ENCODE peak calls at places on chromosomes 3 and 15, in nine cellular contexts. One of them, this sample, is unnamed.

GRCh38 chr15:82951472-82952155 is 906 bp downstream of the HOMER2 start:
- DNase-seq in ovary: no peak
- DNase-seq in upper lobe of right lung: no peak
- DNase-seq in tibial nerve: no peak
- DNase-seq in sigmoid colon: no peak
- DNase-seq in lower lobe of right lung: no peak
- DNase-seq in SJSA1: no peak
- DNase-seq in effector memory CD4-positive, alpha-beta T cell: no peak
- DNase-seq in mucosa of descending colon: no peak
- DNase-seq in this sample: no peak

GRCh38 chr15:33057845-33058244 is 136.7 kb downstream of the FMN1 start:
- DNase-seq in sigmoid colon: no peak
- DNase-seq in SJSA1: no peak
- DNase-seq in upper lobe of right lung: no peak
- DNase-seq in mucosa of descending colon: no peak
- DNase-seq in ovary: no peak
- DNase-seq in tibial nerve: no peak
- DNase-seq in lower lobe of right lung: no peak
- DNase-seq in effector memory CD4-positive, alpha-beta T cell: no peak
- DNase-seq in this sample: no peak

GRCh38 chr3:194259982-194260856 is 90.9 kb downstream of the CPN2 start:
- DNase-seq in effector memory CD4-positive, alpha-beta T cell: no peak
- DNase-seq in tibial nerve: no peak
- DNase-seq in SJSA1: no peak
- DNase-seq in sigmoid colon: no peak
- DNase-seq in mucosa of descending colon: no peak
- DNase-seq in lower lobe of right lung: no peak
- DNase-seq in ovary: peak; percentile 9
- DNase-seq in upper lobe of right lung: peak; percentile 20
- DNase-seq in this sample: no peak

GRCh38 chr3:152638707-152639450 is 196.1 kb upstream of the P2RY1 start:
- DNase-seq in upper lobe of right lung: no peak
- DNase-seq in tibial nerve: no peak
- DNase-seq in effector memory CD4-positive, alpha-beta T cell: no peak
- DNase-seq in mucosa of descending colon: no peak
- DNase-seq in ovary: peak; percentile 33
- DNase-seq in sigmoid colon: peak; percentile 81
- DNase-seq in SJSA1: no peak
- DNase-seq in lower lobe of right lung: no peak
- DNase-seq in this sample: no peak

GRCh38 chr3:50539356-50539838 is 28.1 kb downstream of the C3orf18 start:
- DNase-seq in mucosa of descending colon: no peak
- DNase-seq in lower lobe of right lung: no peak
- DNase-seq in ovary: no peak
- DNase-seq in upper lobe of right lung: no peak
- DNase-seq in sigmoid colon: no peak
- DNase-seq in tibial nerve: no peak
- DNase-seq in effector memory CD4-positive, alpha-beta T cell: no peak
- DNase-seq in SJSA1: no peak
- DNase-seq in this sample: no peak

GRCh38 chr15:95254263-95254662 is 1022.9 kb downstream of the MCTP2 start:
- DNase-seq in upper lobe of right lung: no peak
- DNase-seq in tibial nerve: no peak
- DNase-seq in effector memory CD4-positive, alpha-beta T cell: no peak
- DNase-seq in mucosa of descending colon: no peak
- DNase-seq in sigmoid colon: no peak
- DNase-seq in lower lobe of right lung: no peak
- DNase-seq in SJSA1: no peak
- DNase-seq in ovary: no peak
- DNase-seq in this sample: no peak

GRCh38 chr15:26443321-26443720 is 329.5 kb downstream of the GABRB3 start:
- DNase-seq in mucosa of descending colon: no peak
- DNase-seq in lower lobe of right lung: no peak
- DNase-seq in tibial nerve: no peak
- DNase-seq in sigmoid colon: no peak
- DNase-seq in ovary: no peak
- DNase-seq in upper lobe of right lung: no peak
- DNase-seq in SJSA1: no peak
- DNase-seq in effector memory CD4-positive, alpha-beta T cell: no peak
- DNase-seq in this sample: no peak

GRCh38 chr3:16070707-16071106 is 103.8 kb upstream of the GALNT15 start:
- DNase-seq in tibial nerve: no peak
- DNase-seq in lower lobe of right lung: no peak
- DNase-seq in SJSA1: no peak
- DNase-seq in sigmoid colon: no peak
- DNase-seq in ovary: no peak
- DNase-seq in upper lobe of right lung: no peak
- DNase-seq in mucosa of descending colon: no peak
- DNase-seq in effector memory CD4-positive, alpha-beta T cell: no peak
- DNase-seq in this sample: no peak

GRCh38 chr15:69755571-69756310 is 303.1 kb downstream of the RPLP1 start:
- DNase-seq in upper lobe of right lung: no peak
- DNase-seq in SJSA1: peak; percentile 62
- DNase-seq in lower lobe of right lung: no peak
- DNase-seq in tibial nerve: no peak
- DNase-seq in sigmoid colon: no peak
- DNase-seq in mucosa of descending colon: peak; percentile 65
- DNase-seq in effector memory CD4-positive, alpha-beta T cell: peak; percentile 41
- DNase-seq in ovary: no peak
- DNase-seq in this sample: no peak

GRCh38 chr3:111282024-111282423 is 210.4 kb downstream of the NECTIN3 start:
- DNase-seq in mucosa of descending colon: no peak
- DNase-seq in effector memory CD4-positive, alpha-beta T cell: no peak
- DNase-seq in sigmoid colon: no peak
- DNase-seq in ovary: no peak
- DNase-seq in tibial nerve: no peak
- DNase-seq in lower lobe of right lung: no peak
- DNase-seq in SJSA1: no peak
- DNase-seq in upper lobe of right lung: no peak
- DNase-seq in this sample: no peak

GRCh38 chr3:49903451-49904424 is at the start of gene MST1R:
- DNase-seq in lower lobe of right lung: peak; percentile 92
- DNase-seq in SJSA1: no peak
- DNase-seq in ovary: peak; percentile 72
- DNase-seq in mucosa of descending colon: peak; percentile 94
- DNase-seq in tibial nerve: peak; percentile 32
- DNase-seq in sigmoid colon: peak; percentile 84
- DNase-seq in effector memory CD4-positive, alpha-beta T cell: peak; percentile 75
- DNase-seq in upper lobe of right lung: peak; percentile 95
- DNase-seq in this sample: peak; percentile 90

GRCh38 chr3:39810647-39811161 is 1.3 kb downstream of the MYRIP start:
- DNase-seq in sigmoid colon: no peak
- DNase-seq in ovary: no peak
- DNase-seq in upper lobe of right lung: no peak
- DNase-seq in effector memory CD4-positive, alpha-beta T cell: no peak
- DNase-seq in lower lobe of right lung: no peak
- DNase-seq in SJSA1: no peak
- DNase-seq in tibial nerve: no peak
- DNase-seq in mucosa of descending colon: no peak
- DNase-seq in this sample: no peak

GRCh38 chr15:63601727-63602185 is 4.6 kb downstream of the FBXL22 start:
- DNase-seq in SJSA1: no peak
- DNase-seq in ovary: no peak
- DNase-seq in tibial nerve: no peak
- DNase-seq in sigmoid colon: no peak
- DNase-seq in effector memory CD4-positive, alpha-beta T cell: no peak
- DNase-seq in upper lobe of right lung: no peak
- DNase-seq in mucosa of descending colon: peak; percentile 80
- DNase-seq in lower lobe of right lung: no peak
- DNase-seq in this sample: no peak

GRCh38 chr3:32696523-32696922 is 11.5 kb downstream of the CNOT10 start:
- DNase-seq in sigmoid colon: no peak
- DNase-seq in mucosa of descending colon: no peak
- DNase-seq in SJSA1: no peak
- DNase-seq in upper lobe of right lung: no peak
- DNase-seq in lower lobe of right lung: no peak
- DNase-seq in tibial nerve: no peak
- DNase-seq in ovary: no peak
- DNase-seq in effector memory CD4-positive, alpha-beta T cell: no peak
- DNase-seq in this sample: no peak

GRCh38 chr15:85168642-85169173 is 187.1 kb downstream of the PDE8A start:
- DNase-seq in lower lobe of right lung: peak; percentile 74
- DNase-seq in SJSA1: no peak
- DNase-seq in tibial nerve: no peak
- DNase-seq in ovary: peak; percentile 26
- DNase-seq in upper lobe of right lung: peak; percentile 83
- DNase-seq in sigmoid colon: no peak
- DNase-seq in mucosa of descending colon: peak; percentile 51
- DNase-seq in effector memory CD4-positive, alpha-beta T cell: peak; percentile 18
- DNase-seq in this sample: no peak
- H3K4me3 ChIP-seq in lower lobe of right lung: peak overlapping the region; percentile 41
- H3K4me3 ChIP-seq in SJSA1: no peak overlapping the region
- H3K4me3 ChIP-seq in tibial nerve: no peak overlapping the region
- H3K4me3 ChIP-seq in ovary: no peak overlapping the region
- H3K4me3 ChIP-seq in upper lobe of right lung: peak overlapping the region; percentile 32
- H3K4me3 ChIP-seq in sigmoid colon: no peak overlapping the region
- H3K4me3 ChIP-seq in mucosa of descending colon: no peak overlapping the region
- H3K4me3 ChIP-seq in effector memory CD4-positive, alpha-beta T cell: peak overlapping the region; percentile 7
- H3K4me3 ChIP-seq in this sample: no peak overlapping the region

DNA sequence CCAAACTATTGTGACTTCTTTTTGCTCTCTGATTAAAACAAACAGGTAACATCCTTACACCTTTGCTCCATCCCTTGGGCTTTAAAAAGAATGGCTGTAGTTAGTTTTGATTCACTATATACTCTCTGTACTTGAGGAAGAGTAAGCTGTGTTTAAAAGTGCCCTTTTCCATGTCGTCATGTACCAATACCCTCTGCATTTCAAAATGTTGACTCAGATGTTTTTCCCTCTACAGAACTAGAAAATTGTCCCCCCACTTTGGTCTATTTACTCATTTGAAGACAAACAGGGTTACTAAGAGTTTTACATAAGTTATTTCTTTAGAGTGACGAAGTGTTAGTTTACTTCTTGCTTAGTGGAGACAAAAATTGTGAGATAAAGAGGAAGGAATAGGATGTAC is 62.7 kb downstream of the TASOR start:
- DNase-seq in SJSA1: no peak
- DNase-seq in effector memory CD4-positive, alpha-beta T cell: no peak
- DNase-seq in sigmoid colon: no peak
- DNase-seq in mucosa of descending colon: no peak
- DNase-seq in tibial nerve: no peak
- DNase-seq in ovary: no peak
- DNase-seq in lower lobe of right lung: no peak
- DNase-seq in upper lobe of right lung: no peak
- DNase-seq in this sample: no peak
- H3K36me3 ChIP-seq in SJSA1: peaks cover 52% of the 10 kb centered on the region
- H3K36me3 ChIP-seq in effector memory CD4-positive, alpha-beta T cell: peaks cover 66% of the 10 kb centered on the region
- H3K36me3 ChIP-seq in sigmoid colon: peaks cover 33% of the 10 kb centered on the region
- H3K36me3 ChIP-seq in mucosa of descending colon: no peaks in the 10 kb centered on the region
- H3K36me3 ChIP-seq in tibial nerve: peaks cover 83% of the 10 kb centered on the region
- H3K36me3 ChIP-seq in ovary: no peaks in the 10 kb centered on the region
- H3K36me3 ChIP-seq in lower lobe of right lung: peaks cover 94% of the 10 kb centered on the region
- H3K36me3 ChIP-seq in upper lobe of right lung: peaks cover 90% of the 10 kb centered on the region
- H3K36me3 ChIP-seq in this sample: no peaks in the 10 kb centered on the region

GRCh38 chr15:73931441-73931840 is 5.2 kb downstream of the LOXL1 start:
- DNase-seq in ovary: no peak
- DNase-seq in sigmoid colon: no peak
- DNase-seq in mucosa of descending colon: no peak
- DNase-seq in lower lobe of right lung: peak; percentile 24
- DNase-seq in SJSA1: no peak
- DNase-seq in upper lobe of right lung: no peak
- DNase-seq in effector memory CD4-positive, alpha-beta T cell: no peak
- DNase-seq in tibial nerve: no peak
- DNase-seq in this sample: peak; percentile 36
- H3K4me1 ChIP-seq in ovary: peaks cover 8% of the 10 kb centered on the region
- H3K4me1 ChIP-seq in sigmoid colon: peaks cover 53% of the 10 kb centered on the region
- H3K4me1 ChIP-seq in mucosa of descending colon: peaks cover 11% of the 10 kb centered on the region
- H3K4me1 ChIP-seq in lower lobe of right lung: peaks cover 39% of the 10 kb centered on the region
- H3K4me1 ChIP-seq in SJSA1: peaks cover 28% of the 10 kb centered on the region
- H3K4me1 ChIP-seq in upper lobe of right lung: peaks cover 10% of the 10 kb centered on the region
- H3K4me1 ChIP-seq in effector memory CD4-positive, alpha-beta T cell: peaks cover 28% of the 10 kb centered on the region
- H3K4me1 ChIP-seq in tibial nerve: peaks cover 57% of the 10 kb centered on the region
- H3K4me1 ChIP-seq in this sample: no peaks in the 10 kb centered on the region

DNA sequence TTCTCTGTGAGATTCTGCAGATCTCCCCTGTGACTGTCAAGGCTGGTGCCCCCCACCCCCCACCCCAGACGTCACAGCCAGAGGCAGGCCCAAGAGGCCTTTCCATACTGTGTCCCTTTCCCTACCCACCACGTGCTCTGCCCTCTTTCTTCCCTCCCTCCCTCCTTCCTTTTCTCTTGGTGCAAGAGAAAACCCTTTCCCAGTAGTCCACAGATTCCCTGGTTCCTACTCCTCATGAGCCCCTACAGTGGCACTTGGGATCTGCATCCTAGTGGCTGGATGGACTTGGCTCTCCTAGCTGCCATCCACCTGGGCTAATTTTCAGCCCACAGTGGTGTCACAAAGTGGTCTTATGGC is 35.1 kb downstream of the KLF13 start:
- DNase-seq in tibial nerve: no peak
- DNase-seq in ovary: no peak
- DNase-seq in SJSA1: no peak
- DNase-seq in lower lobe of right lung: no peak
- DNase-seq in mucosa of descending colon: no peak
- DNase-seq in upper lobe of right lung: no peak
- DNase-seq in effector memory CD4-positive, alpha-beta T cell: no peak
- DNase-seq in sigmoid colon: no peak
- DNase-seq in this sample: no peak
- H3K4me3 ChIP-seq in tibial nerve: no peak overlapping the region
- H3K4me3 ChIP-seq in ovary: no peak overlapping the region
- H3K4me3 ChIP-seq in SJSA1: no peak overlapping the region
- H3K4me3 ChIP-seq in lower lobe of right lung: peak overlapping the region; percentile 20
- H3K4me3 ChIP-seq in mucosa of descending colon: no peak overlapping the region
- H3K4me3 ChIP-seq in upper lobe of right lung: no peak overlapping the region
- H3K4me3 ChIP-seq in effector memory CD4-positive, alpha-beta T cell: peak overlapping the region; percentile 16
- H3K4me3 ChIP-seq in sigmoid colon: no peak overlapping the region
- H3K4me3 ChIP-seq in this sample: no peak overlapping the region

This sample was measured in aorta.